ENCODE peak calls at places on chromosomes 13 and 19, in seven cellular contexts. One of them, this sample, is unnamed.

GRCh38 chr19:32651729-32652140 is 23.2 kb downstream of the ANKRD27 start:
- DNase-seq in ascending aorta: no peak
- DNase-seq in left lung: no peak
- DNase-seq in astrocyte of the spinal cord: peak
- DNase-seq in Panc1: no peak
- DNase-seq in fibroblast of the aortic adventitia: no peak
- DNase-seq in nephron progenitor cell: peak
- DNase-seq in this sample: no peak

GRCh38 chr19:36916991-36917390 is 859 bp downstream of the ZNF568 start:
- DNase-seq in ascending aorta: no peak
- DNase-seq in left lung: no peak
- DNase-seq in astrocyte of the spinal cord: peak
- DNase-seq in Panc1: peak
- DNase-seq in fibroblast of the aortic adventitia: peak
- DNase-seq in nephron progenitor cell: no peak
- DNase-seq in this sample: no peak

GRCh38 chr19:4911786-4912672 is 2.7 kb downstream of the UHRF1 start:
- DNase-seq in ascending aorta: peak
- DNase-seq in left lung: peak
- DNase-seq in astrocyte of the spinal cord: peak
- DNase-seq in Panc1: peak
- DNase-seq in fibroblast of the aortic adventitia: peak
- DNase-seq in nephron progenitor cell: peak
- DNase-seq in this sample: peak

GRCh38 chr13:34878354-34878753 is 63.7 kb upstream of the NBEA start:
- DNase-seq in ascending aorta: no peak
- DNase-seq in left lung: no peak
- DNase-seq in astrocyte of the spinal cord: no peak
- DNase-seq in Panc1: no peak
- DNase-seq in fibroblast of the aortic adventitia: no peak
- DNase-seq in nephron progenitor cell: no peak
- DNase-seq in this sample: no peak

GRCh38 chr19:46670874-46671273 is 9.9 kb upstream of the DACT3 start:
- DNase-seq in ascending aorta: no peak
- DNase-seq in left lung: no peak
- DNase-seq in astrocyte of the spinal cord: no peak
- DNase-seq in Panc1: no peak
- DNase-seq in fibroblast of the aortic adventitia: no peak
- DNase-seq in nephron progenitor cell: no peak
- DNase-seq in this sample: no peak

GRCh38 chr19:9872618-9873242 is 37.6 kb downstream of the PIN1 start:
- DNase-seq in ascending aorta: no peak
- DNase-seq in left lung: no peak
- DNase-seq in astrocyte of the spinal cord: no peak
- DNase-seq in Panc1: no peak
- DNase-seq in fibroblast of the aortic adventitia: no peak
- DNase-seq in nephron progenitor cell: no peak
- DNase-seq in this sample: no peak

GRCh38 chr13:43042410-43042921 is 19.1 kb downstream of the DNAJC15 start:
- DNase-seq in ascending aorta: no peak
- DNase-seq in left lung: no peak
- DNase-seq in astrocyte of the spinal cord: no peak
- DNase-seq in Panc1: no peak
- DNase-seq in fibroblast of the aortic adventitia: no peak
- DNase-seq in nephron progenitor cell: no peak
- DNase-seq in this sample: no peak

GRCh38 chr13:51397262-51397933 is 55.4 kb downstream of the INTS6 start:
- DNase-seq in ascending aorta: peak
- DNase-seq in left lung: no peak
- DNase-seq in astrocyte of the spinal cord: peak
- DNase-seq in Panc1: no peak
- DNase-seq in fibroblast of the aortic adventitia: peak
- DNase-seq in nephron progenitor cell: no peak
- DNase-seq in this sample: no peak

GRCh38 chr19:5052945-5053485 is 84.1 kb downstream of the KDM4B start:
- DNase-seq in ascending aorta: no peak
- DNase-seq in left lung: no peak
- DNase-seq in astrocyte of the spinal cord: no peak
- DNase-seq in Panc1: no peak
- DNase-seq in fibroblast of the aortic adventitia: no peak
- DNase-seq in nephron progenitor cell: no peak
- DNase-seq in this sample: no peak

GRCh38 chr13:110023729-110024645 is 237.6 kb upstream of the IRS2 start:
- DNase-seq in ascending aorta: peak
- DNase-seq in left lung: no peak
- DNase-seq in astrocyte of the spinal cord: peak
- DNase-seq in Panc1: no peak
- DNase-seq in fibroblast of the aortic adventitia: peak
- DNase-seq in nephron progenitor cell: no peak
- DNase-seq in this sample: no peak

GRCh38 chr19:10682397-10683063 is 18.7 kb upstream of the QTRT1 start:
- DNase-seq in ascending aorta: no peak
- DNase-seq in left lung: no peak
- DNase-seq in astrocyte of the spinal cord: no peak
- DNase-seq in Panc1: no peak
- DNase-seq in fibroblast of the aortic adventitia: no peak
- DNase-seq in nephron progenitor cell: no peak
- DNase-seq in this sample: no peak

GRCh38 chr19:11481777-11482383 is 1.0 kb upstream of the ELAVL3 start:
- DNase-seq in ascending aorta: peak
- DNase-seq in left lung: peak
- DNase-seq in astrocyte of the spinal cord: peak
- DNase-seq in Panc1: peak
- DNase-seq in fibroblast of the aortic adventitia: peak
- DNase-seq in nephron progenitor cell: peak
- DNase-seq in this sample: peak

GRCh38 chr19:40588110-40588854 is 11.6 kb downstream of the SHKBP1 start:
- DNase-seq in ascending aorta: no peak
- DNase-seq in left lung: no peak
- DNase-seq in astrocyte of the spinal cord: peak
- DNase-seq in Panc1: no peak
- DNase-seq in fibroblast of the aortic adventitia: no peak
- DNase-seq in nephron progenitor cell: no peak
- DNase-seq in this sample: no peak

GRCh38 chr13:35720690-35721554 is 244.4 kb upstream of the MAB21L1 start:
- DNase-seq in ascending aorta: no peak
- DNase-seq in left lung: no peak
- DNase-seq in astrocyte of the spinal cord: peak
- DNase-seq in Panc1: peak
- DNase-seq in fibroblast of the aortic adventitia: peak
- DNase-seq in nephron progenitor cell: peak
- DNase-seq in this sample: no peak

GRCh38 chr13:74675185-74675584 is 541.0 kb upstream of the KLF12 start:
- DNase-seq in ascending aorta: no peak
- DNase-seq in left lung: no peak
- DNase-seq in astrocyte of the spinal cord: peak
- DNase-seq in Panc1: no peak
- DNase-seq in fibroblast of the aortic adventitia: peak
- DNase-seq in nephron progenitor cell: no peak
- DNase-seq in this sample: no peak

GRCh38 chr13:97301382-97302095 is 79.4 kb downstream of the MBNL2 start:
- DNase-seq in ascending aorta: no peak
- DNase-seq in left lung: no peak
- DNase-seq in astrocyte of the spinal cord: no peak
- DNase-seq in Panc1: no peak
- DNase-seq in fibroblast of the aortic adventitia: no peak
- DNase-seq in nephron progenitor cell: no peak
- DNase-seq in this sample: no peak

GRCh38 chr13:58744686-58745085 is 1113.1 kb downstream of the PCDH17 start:
- DNase-seq in ascending aorta: no peak
- DNase-seq in left lung: no peak
- DNase-seq in astrocyte of the spinal cord: no peak
- DNase-seq in Panc1: no peak
- DNase-seq in fibroblast of the aortic adventitia: no peak
- DNase-seq in nephron progenitor cell: no peak
- DNase-seq in this sample: no peak

GRCh38 chr19:10557603-10558197 is 8.1 kb downstream of the KRI1 start:
- DNase-seq in ascending aorta: no peak
- DNase-seq in left lung: no peak
- DNase-seq in astrocyte of the spinal cord: no peak
- DNase-seq in Panc1: no peak
- DNase-seq in fibroblast of the aortic adventitia: no peak
- DNase-seq in nephron progenitor cell: no peak
- DNase-seq in this sample: no peak

GRCh38 chr13:32309812-32310706 is 5.1 kb downstream of the ZAR1L start:
- DNase-seq in ascending aorta: no peak
- DNase-seq in left lung: peak
- DNase-seq in astrocyte of the spinal cord: peak
- DNase-seq in Panc1: peak
- DNase-seq in fibroblast of the aortic adventitia: peak
- DNase-seq in nephron progenitor cell: peak
- DNase-seq in this sample: no peak

GRCh38 chr19:39557791-39558622 is 18.0 kb upstream of the EID2 start:
- DNase-seq in ascending aorta: no peak
- DNase-seq in left lung: no peak
- DNase-seq in astrocyte of the spinal cord: peak
- DNase-seq in Panc1: peak
- DNase-seq in fibroblast of the aortic adventitia: peak
- DNase-seq in nephron progenitor cell: no peak
- DNase-seq in this sample: no peak

GRCh38 chr19:44820648-44821609 is 12.0 kb downstream of the BCAM start:
- DNase-seq in ascending aorta: peak
- DNase-seq in left lung: no peak
- DNase-seq in astrocyte of the spinal cord: no peak
- DNase-seq in Panc1: no peak
- DNase-seq in fibroblast of the aortic adventitia: no peak
- DNase-seq in nephron progenitor cell: no peak
- DNase-seq in this sample: no peak

GRCh38 chr13:68927387-68928026 is 1180.1 kb upstream of the ATXN8OS start:
- DNase-seq in ascending aorta: no peak
- DNase-seq in left lung: no peak
- DNase-seq in astrocyte of the spinal cord: peak
- DNase-seq in Panc1: peak
- DNase-seq in fibroblast of the aortic adventitia: no peak
- DNase-seq in nephron progenitor cell: peak
- DNase-seq in this sample: no peak

GRCh38 chr19:55549500-55550320 is 4.4 kb upstream of the SBK3 start:
- DNase-seq in ascending aorta: peak
- DNase-seq in left lung: no peak
- DNase-seq in astrocyte of the spinal cord: peak
- DNase-seq in Panc1: peak
- DNase-seq in fibroblast of the aortic adventitia: peak
- DNase-seq in nephron progenitor cell: peak
- DNase-seq in this sample: no peak

GRCh38 chr19:51703655-51704515 is 10.8 kb downstream of the SPACA6 start:
- DNase-seq in ascending aorta: peak
- DNase-seq in left lung: peak
- DNase-seq in astrocyte of the spinal cord: peak
- DNase-seq in Panc1: peak
- DNase-seq in fibroblast of the aortic adventitia: peak
- DNase-seq in nephron progenitor cell: peak
- DNase-seq in this sample: peak
- TF ChIP-seq CTCF in ascending aorta: peak
- TF ChIP-seq CTCF in left lung: peak
- TF ChIP-seq CTCF in astrocyte of the spinal cord: peak
- TF ChIP-seq CTCF in Panc1: peak
- TF ChIP-seq CTCF in fibroblast of the aortic adventitia: peak
- TF ChIP-seq CTCF in nephron progenitor cell: no peak
- TF ChIP-seq CTCF in this sample: no peak

GRCh38 chr19:31535691-31536460 is 186.6 kb upstream of the TSHZ3 start:
- DNase-seq in ascending aorta: no peak
- DNase-seq in left lung: no peak
- DNase-seq in astrocyte of the spinal cord: no peak
- DNase-seq in Panc1: no peak
- DNase-seq in fibroblast of the aortic adventitia: no peak
- DNase-seq in nephron progenitor cell: no peak
- DNase-seq in this sample: no peak
- TF ChIP-seq CTCF in ascending aorta: no peak
- TF ChIP-seq CTCF in left lung: no peak
- TF ChIP-seq CTCF in astrocyte of the spinal cord: no peak
- TF ChIP-seq CTCF in Panc1: no peak
- TF ChIP-seq CTCF in fibroblast of the aortic adventitia: no peak
- TF ChIP-seq CTCF in nephron progenitor cell: no peak
- TF ChIP-seq CTCF in this sample: no peak

GRCh38 chr19:6271251-6271650 is 8.5 kb downstream of the MLLT1 start:
- DNase-seq in ascending aorta: no peak
- DNase-seq in left lung: no peak
- DNase-seq in astrocyte of the spinal cord: no peak
- DNase-seq in Panc1: no peak
- DNase-seq in fibroblast of the aortic adventitia: no peak
- DNase-seq in nephron progenitor cell: no peak
- DNase-seq in this sample: no peak
- TF ChIP-seq CTCF in ascending aorta: no peak
- TF ChIP-seq CTCF in left lung: no peak
- TF ChIP-seq CTCF in astrocyte of the spinal cord: peak
- TF ChIP-seq CTCF in Panc1: no peak
- TF ChIP-seq CTCF in fibroblast of the aortic adventitia: peak
- TF ChIP-seq CTCF in nephron progenitor cell: no peak
- TF ChIP-seq CTCF in this sample: no peak

GRCh38 chr13:98406475-98406874 is 170.4 kb downstream of the STK24 start:
- DNase-seq in ascending aorta: peak
- DNase-seq in left lung: peak
- DNase-seq in astrocyte of the spinal cord: no peak
- DNase-seq in Panc1: no peak
- DNase-seq in fibroblast of the aortic adventitia: no peak
- DNase-seq in nephron progenitor cell: no peak
- DNase-seq in this sample: no peak
- TF ChIP-seq CTCF in ascending aorta: no peak
- TF ChIP-seq CTCF in left lung: no peak
- TF ChIP-seq CTCF in astrocyte of the spinal cord: no peak
- TF ChIP-seq CTCF in Panc1: no peak
- TF ChIP-seq CTCF in fibroblast of the aortic adventitia: no peak
- TF ChIP-seq CTCF in nephron progenitor cell: no peak
- TF ChIP-seq CTCF in this sample: no peak

GRCh38 chr19:53308339-53308811 is 25.2 kb upstream of the ZNF845 start:
- DNase-seq in ascending aorta: no peak
- DNase-seq in left lung: no peak
- DNase-seq in astrocyte of the spinal cord: no peak
- DNase-seq in Panc1: no peak
- DNase-seq in fibroblast of the aortic adventitia: no peak
- DNase-seq in nephron progenitor cell: no peak
- DNase-seq in this sample: no peak
- TF ChIP-seq CTCF in ascending aorta: peak
- TF ChIP-seq CTCF in left lung: peak
- TF ChIP-seq CTCF in astrocyte of the spinal cord: peak
- TF ChIP-seq CTCF in Panc1: peak
- TF ChIP-seq CTCF in fibroblast of the aortic adventitia: peak
- TF ChIP-seq CTCF in nephron progenitor cell: peak
- TF ChIP-seq CTCF in this sample: no peak

GRCh38 chr19:2523630-2524311 is 47.8 kb downstream of the GADD45B start:
- DNase-seq in ascending aorta: peak
- DNase-seq in left lung: no peak
- DNase-seq in astrocyte of the spinal cord: peak
- DNase-seq in Panc1: no peak
- DNase-seq in fibroblast of the aortic adventitia: peak
- DNase-seq in nephron progenitor cell: no peak
- DNase-seq in this sample: no peak
- TF ChIP-seq CTCF in ascending aorta: peak
- TF ChIP-seq CTCF in left lung: no peak
- TF ChIP-seq CTCF in astrocyte of the spinal cord: peak
- TF ChIP-seq CTCF in Panc1: no peak
- TF ChIP-seq CTCF in fibroblast of the aortic adventitia: peak
- TF ChIP-seq CTCF in nephron progenitor cell: peak
- TF ChIP-seq CTCF in this sample: no peak